ENCODE peak calls at places on chromosomes 12 and 14, in five cellular contexts. Y, N, U, R and H are unnamed samples. For H3K4me1, the result is how much of the 10 kb centered on the place peaks cover.

GRCh38 chr12:57469334-57470164 is 10.0 kb downstream of the GLI1 start:
- DNase-seq in N (no peak), Y (no peak), R (no peak), U (no peak), H (no peak)

GRCh38 chr12:130513572-130513971 is 175.9 kb downstream of the PIWIL1 start:
- DNase-seq in U (no peak), Y (no peak), R (no peak), N (no peak), H (no peak)

GRCh38 chr14:94364964-94365363 is 23.4 kb downstream of the SERPINA1 start:
- DNase-seq in R (no peak), N (no peak), Y (no peak), U (no peak), H (no peak)

GRCh38 chr12:14883663-14884062 is 2.0 kb downstream of the MGP start:
- DNase-seq in R (no peak), U (no peak), N (no peak), Y (no peak), H (no peak)

GRCh38 chr12:127459166-127459565 is 807.8 kb upstream of the TMEM132C start:
- DNase-seq in U (no peak), R (no peak), Y (no peak), N (no peak), H (no peak)

GRCh38 chr12:59737725-59738463 is 142.1 kb downstream of the SLC16A7 start:
- DNase-seq in Y (no peak), N (no peak), U (no peak), R (no peak), H (no peak)

GRCh38 chr12:116697305-116698130 is 40.4 kb downstream of the SPRING1 start:
- DNase-seq in R (peak), U (no peak), Y (peak), N (no peak), H (no peak)

GRCh38 chr14:103052407-103052806 is 4.9 kb downstream of the CDC42BPB start:
- DNase-seq in Y (no peak), R (no peak), N (no peak), U (no peak), H (no peak)

GRCh38 chr14:58690801-58691516 is 53.2 kb downstream of the DACT1 start:
- DNase-seq in Y (peak), R (no peak), U (no peak), N (no peak), H (no peak)

GRCh38 chr12:76611533-76611932 is 52.0 kb upstream of the OSBPL8 start:
- DNase-seq in U (no peak), Y (no peak), N (no peak), R (no peak), H (no peak)

GRCh38 chr12:54984602-54985376 is at the start of gene TESPA1:
- DNase-seq in N (peak), R (peak), Y (peak), U (peak), H (peak)

GRCh38 chr12:16021666-16022065 is 110.5 kb downstream of the DERA start:
- DNase-seq in R (no peak), Y (peak), N (no peak), U (no peak), H (no peak)

GRCh38 chr14:71551291-71551955 is 380.8 kb upstream of the RGS6 start:
- DNase-seq in R (no peak), N (no peak), Y (no peak), U (no peak), H (no peak)

GRCh38 chr14:32469388-32470160 is 140.5 kb downstream of the AKAP6 start:
- DNase-seq in Y (no peak), R (no peak), N (no peak), U (no peak), H (no peak)

GRCh38 chr12:96193725-96194571 is at the start of gene ELK3:
- DNase-seq in N (peak), U (no peak), R (peak), Y (peak), H (peak)

GRCh38 chr14:55249423-55249822 is 21.8 kb upstream of the FBXO34 start:
- DNase-seq in R (no peak), U (no peak), N (no peak), Y (no peak), H (no peak)

GRCh38 chr14:77311217-77311616 is 9.5 kb downstream of the POMT2 start:
- DNase-seq in R (no peak), Y (no peak), N (no peak), U (no peak), H (no peak)

GRCh38 chr12:25458047-25458552 is 95.0 kb downstream of the LMNTD1 start:
- DNase-seq in R (no peak), Y (no peak), N (no peak), U (no peak), H (no peak)

GRCh38 chr14:68140111-68140741 is 320.6 kb downstream of the RAD51B start:
- DNase-seq in N (peak), U (no peak), Y (peak), R (no peak), H (no peak)

GRCh38 chr14:33768458-33768830 is 182.4 kb downstream of the EGLN3 start:
- DNase-seq in U (no peak), Y (no peak), R (no peak), N (no peak), H (no peak)

GRCh38 chr14:33691907-33692306 is 259.0 kb downstream of the EGLN3 start:
- DNase-seq in Y (no peak), N (no peak), R (no peak), U (no peak), H (no peak)

GRCh38 chr14:36430662-36431084 is 89.4 kb downstream of the NKX2-1 start:
- DNase-seq in N (no peak), R (no peak), Y (no peak), U (no peak), H (no peak)

GRCh38 chr12:74889563-74890236 is 319.9 kb downstream of the KCNC2 start:
- DNase-seq in R (no peak), U (no peak), N (no peak), Y (no peak), H (no peak)

GRCh38 chr12:132426349-132427176 is 63.4 kb upstream of the FBRSL1 start:
- DNase-seq in Y (no peak), R (no peak), U (no peak), N (no peak), H (no peak)
- H3K4me1 ChIP-seq in Y (under half), R (under half), U (under half), N (under half), H (under half)

DNA sequence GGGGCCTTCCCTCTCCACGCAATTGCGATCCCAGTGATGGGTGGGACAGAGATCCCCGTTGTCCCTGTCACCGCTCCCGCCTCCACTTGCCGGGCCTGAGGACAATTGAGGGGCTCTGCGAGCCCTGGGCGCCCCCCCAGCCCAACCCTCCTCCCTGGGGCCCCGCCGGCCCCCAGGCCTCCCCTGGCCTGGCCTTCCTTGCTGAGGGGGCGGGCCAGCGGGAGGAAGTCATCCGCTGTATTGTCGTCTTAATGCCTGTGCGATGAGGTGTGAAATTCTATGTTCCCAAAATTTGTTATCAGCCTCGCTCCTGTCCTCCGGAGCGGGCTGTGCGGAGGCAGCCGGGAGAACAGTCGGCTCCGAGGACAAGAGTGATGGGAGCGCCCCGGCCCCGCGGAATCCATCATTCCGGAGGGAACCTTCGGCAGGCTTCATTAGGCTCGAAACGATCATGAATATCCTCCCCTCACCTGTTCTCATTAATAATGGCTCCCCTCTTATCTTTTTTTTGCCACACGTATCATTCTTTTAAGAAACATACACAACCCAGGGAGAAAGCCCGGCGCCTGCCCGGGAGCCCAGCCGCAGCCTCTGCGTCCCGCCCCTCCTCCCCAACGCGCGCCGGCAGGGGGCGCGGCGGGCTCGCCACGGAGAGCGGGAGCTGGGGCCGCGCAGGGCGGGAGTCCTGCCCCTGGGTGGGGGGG is 17.3 kb upstream of the DLK1 start:
- DNase-seq in R (peak), Y (no peak), U (no peak), N (peak), H (no peak)
- TF ChIP-seq CTCF in R (peak), Y (peak), U (no peak), N (peak), H (peak)

DNA sequence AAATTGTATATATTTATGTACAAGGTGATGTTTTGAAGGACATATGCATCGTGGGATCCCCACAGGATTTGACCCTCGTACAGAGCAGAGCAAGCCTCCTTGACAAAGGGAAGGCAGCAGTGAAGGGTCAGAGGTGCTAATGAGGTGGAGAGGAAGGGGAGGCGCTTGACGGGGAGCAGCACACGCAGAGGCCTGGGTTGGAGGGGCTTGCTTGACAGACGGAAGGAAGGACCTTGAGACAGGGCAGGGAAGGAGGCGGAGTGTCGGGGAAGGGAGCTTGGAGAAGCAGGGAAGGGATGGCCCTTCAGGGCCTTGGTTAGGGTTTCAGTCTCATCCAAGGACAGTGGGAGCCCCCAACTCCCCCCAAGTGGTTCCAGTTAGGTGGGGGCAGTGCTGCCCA is 52.6 kb downstream of the ZNF664 start:
- DNase-seq in N (no peak), U (no peak), R (no peak), Y (no peak), H (no peak)
- H3K4me1 ChIP-seq in N (under half), U (under half), R (under half), Y (under half), H (under half)

GRCh38 chr14:20345366-20345765 is 1.9 kb downstream of the PARP2 start:
- DNase-seq in R (no peak), Y (no peak), U (no peak), N (no peak), H (no peak)

GRCh38 chr14:20350280-20350679 is 6.8 kb downstream of the PARP2 start:
- DNase-seq in N (no peak), Y (no peak), U (no peak), R (no peak), H (no peak)

GRCh38 chr14:20347747-20348146 is 4.3 kb downstream of the PARP2 start:
- DNase-seq in U (no peak), N (no peak), R (no peak), Y (no peak), H (no peak)

GRCh38 chr14:20346713-20347112 is 3.3 kb downstream of the PARP2 start:
- DNase-seq in N (no peak), Y (no peak), U (no peak), R (no peak), H (no peak)

DNA sequence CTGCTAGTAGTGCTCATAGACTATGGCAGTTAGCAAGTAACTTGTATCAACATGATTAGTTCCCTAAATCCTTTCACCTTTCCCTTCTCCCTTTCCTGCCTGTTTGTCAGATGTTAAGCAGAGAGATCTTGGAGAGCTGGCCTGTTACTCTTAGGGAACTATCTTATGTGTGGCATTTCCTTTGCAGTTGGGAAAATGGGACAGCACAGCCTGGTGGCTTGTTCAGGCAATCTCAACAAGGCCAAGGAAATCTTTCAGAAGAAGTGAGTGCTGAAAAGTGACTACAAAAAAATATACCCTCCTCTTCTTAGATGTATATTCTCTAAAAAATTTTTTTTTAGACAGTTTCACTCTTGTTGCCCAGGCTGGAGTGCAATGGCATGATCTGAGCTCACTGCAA is 7.4 kb downstream of the PARP2 start:
- DNase-seq in N (no peak), U (no peak), R (no peak), Y (no peak), H (no peak)
- TF ChIP-seq CTCF in N (no peak), U (no peak), R (peak), Y (no peak), H (peak)

GRCh38 chr12:122099280-122099749 is 20.8 kb downstream of the MLXIP start:
- DNase-seq in Y (no peak), R (no peak), N (no peak), U (no peak), H (no peak)
- H3K4me1 ChIP-seq in Y (under half), R (under half), N (under half), U (under half), H (under half)

GRCh38 chr14:91614187-91614586 is 104.1 kb upstream of the PPP4R3A start:
- DNase-seq in U (no peak), R (no peak), N (no peak), Y (no peak), H (no peak)
- TF ChIP-seq CTCF in U (no peak), R (no peak), N (no peak), Y (no peak), H (no peak)